ENCODE peak calls at places on chromosomes 7 and 10, in nine cellular contexts. G, T, J, B, C, M, V, O and I are unnamed samples.

GRCh38 chr10:98589007-98589406 is 142.3 kb upstream of the HPS1 start:
- DNase-seq in G (no peak), T (peak), J (no peak), B (no peak), C (no peak), M (no peak), V (peak), O (no peak), I (no peak)

GRCh38 chr10:34723746-34724145 is 91.3 kb downstream of the PARD3 start:
- DNase-seq in G (no peak), T (no peak), J (no peak), B (peak), C (no peak), M (no peak), V (peak), O (peak), I (no peak)

GRCh38 chr7:99390941-99391602 is 16.5 kb downstream of the ARPC1B start:
- DNase-seq in G (no peak), T (no peak), J (no peak), B (no peak), C (peak), M (no peak), V (no peak), O (no peak), I (no peak)

GRCh38 chr7:157893535-157894044 is 556.8 kb downstream of the DNAJB6 start:
- DNase-seq in G (no peak), T (no peak), J (no peak), B (no peak), C (no peak), M (no peak), V (no peak), O (no peak), I (no peak)

GRCh38 chr7:158587425-158588084 is at the start of gene PTPRN2:
- DNase-seq in G (peak), T (no peak), J (no peak), B (peak), C (peak), M (peak), V (no peak), O (peak), I (no peak)

GRCh38 chr7:81484266-81484665 is 285.6 kb downstream of the HGF start:
- DNase-seq in G (no peak), T (no peak), J (no peak), B (no peak), C (no peak), M (no peak), V (no peak), O (peak), I (no peak)

GRCh38 chr7:129684777-129685176 is 73.3 kb downstream of the NRF1 start:
- DNase-seq in G (no peak), T (no peak), J (no peak), B (no peak), C (no peak), M (no peak), V (no peak), O (peak), I (no peak)

GRCh38 chr10:48452879-48453412 is 146.5 kb downstream of the MAPK8 start:
- DNase-seq in G (peak), T (no peak), J (peak), B (no peak), C (no peak), M (peak), V (no peak), O (no peak), I (peak)

GRCh38 chr10:84049300-84050015 is 89.9 kb upstream of the GHITM start:
- DNase-seq in G (no peak), T (no peak), J (no peak), B (no peak), C (no peak), M (no peak), V (no peak), O (no peak), I (no peak)

GRCh38 chr10:50367732-50368131 is 116.4 kb upstream of the ASAH2 start:
- DNase-seq in G (no peak), T (no peak), J (no peak), B (peak), C (no peak), M (no peak), V (peak), O (peak), I (no peak)

GRCh38 chr7:4667776-4668509 is 14.2 kb upstream of the FOXK1 start:
- DNase-seq in G (no peak), T (no peak), J (no peak), B (no peak), C (peak), M (no peak), V (no peak), O (no peak), I (no peak)

GRCh38 chr7:159025161-159025779 is 119.4 kb downstream of the VIPR2 start:
- DNase-seq in G (no peak), T (no peak), J (peak), B (no peak), C (no peak), M (no peak), V (no peak), O (no peak), I (no peak)

GRCh38 chr10:48557511-48558123 is 47.3 kb downstream of the ARHGAP22 start:
- DNase-seq in G (no peak), T (no peak), J (no peak), B (no peak), C (no peak), M (no peak), V (no peak), O (no peak), I (no peak)

GRCh38 chr10:86836044-86836443 is 79.6 kb downstream of the BMPR1A start:
- DNase-seq in G (no peak), T (no peak), J (no peak), B (no peak), C (no peak), M (no peak), V (no peak), O (no peak), I (no peak)
- TF ChIP-seq CTCF in G (no peak), T (no peak), J (no peak), B (no peak), C (no peak), M (no peak), V (no peak), O (no peak), I (no peak)

GRCh38 chr10:126088144-126088543 is 191.8 kb downstream of the FANK1 start:
- DNase-seq in G (no peak), T (peak), J (no peak), B (no peak), C (peak), M (no peak), V (no peak), O (no peak), I (no peak)
- TF ChIP-seq CTCF in G (no peak), T (no peak), J (no peak), B (no peak), C (no peak), M (no peak), V (no peak), O (no peak), I (no peak)

GRCh38 chr10:11305825-11306601 is 288.3 kb downstream of the CELF2 start:
- DNase-seq in G (no peak), T (no peak), J (no peak), B (no peak), C (no peak), M (no peak), V (no peak), O (no peak), I (no peak)

GRCh38 chr10:11304906-11305585 is 287.4 kb downstream of the CELF2 start:
- DNase-seq in G (no peak), T (no peak), J (no peak), B (no peak), C (no peak), M (no peak), V (no peak), O (no peak), I (no peak)

GRCh38 chr10:11307937-11308336 is 290.3 kb downstream of the CELF2 start:
- DNase-seq in G (no peak), T (no peak), J (no peak), B (no peak), C (no peak), M (no peak), V (no peak), O (no peak), I (no peak)

GRCh38 chr10:11303671-11304170 is 286.0 kb downstream of the CELF2 start:
- DNase-seq in G (no peak), T (no peak), J (no peak), B (no peak), C (no peak), M (no peak), V (no peak), O (no peak), I (no peak)

GRCh38 chr10:11307004-11307403 is 289.3 kb downstream of the CELF2 start:
- DNase-seq in G (no peak), T (no peak), J (no peak), B (no peak), C (no peak), M (no peak), V (no peak), O (no peak), I (no peak)
- TF ChIP-seq CTCF in G (no peak), T (no peak), J (no peak), B (no peak), C (no peak), M (no peak), V (no peak), O (no peak), I (no peak)

GRCh38 chr10:37434091-37434490 is 308.7 kb downstream of the ANKRD30A start:
- DNase-seq in G (no peak), T (no peak), J (no peak), B (no peak), C (no peak), M (no peak), V (peak), O (no peak), I (no peak)
- TF ChIP-seq CTCF in G (no peak), T (no peak), J (no peak), B (no peak), C (no peak), M (no peak), V (no peak), O (no peak), I (no peak)

GRCh38 chr10:21689881-21690280 is 155.8 kb downstream of the MLLT10 start:
- DNase-seq in G (no peak), T (no peak), J (no peak), B (no peak), C (no peak), M (no peak), V (no peak), O (no peak), I (no peak)
- TF ChIP-seq CTCF in G (no peak), T (no peak), J (no peak), B (no peak), C (no peak), M (no peak), V (no peak), O (no peak), I (no peak)

GRCh38 chr10:103699611-103700435 is 155.6 kb downstream of the SH3PXD2A start:
- DNase-seq in G (no peak), T (no peak), J (no peak), B (no peak), C (no peak), M (no peak), V (no peak), O (no peak), I (no peak)
- TF ChIP-seq CTCF in G (no peak), T (no peak), J (no peak), B (no peak), C (no peak), M (no peak), V (peak), O (no peak), I (no peak)

GRCh38 chr7:96228760-96229159 is 93.1 kb downstream of the SLC25A13 start:
- DNase-seq in G (no peak), T (no peak), J (no peak), B (no peak), C (no peak), M (no peak), V (no peak), O (no peak), I (no peak)

GRCh38 chr7:96221888-96222287 is 100.0 kb downstream of the SLC25A13 start:
- DNase-seq in G (no peak), T (no peak), J (no peak), B (no peak), C (no peak), M (no peak), V (no peak), O (no peak), I (no peak)

GRCh38 chr7:96225251-96225650 is 96.6 kb downstream of the SLC25A13 start:
- DNase-seq in G (no peak), T (no peak), J (no peak), B (no peak), C (no peak), M (no peak), V (no peak), O (no peak), I (no peak)

GRCh38 chr7:96224073-96224472 is 97.8 kb downstream of the SLC25A13 start:
- DNase-seq in G (no peak), T (no peak), J (no peak), B (no peak), C (no peak), M (no peak), V (no peak), O (no peak), I (no peak)

GRCh38 chr7:96224682-96225081 is 97.2 kb downstream of the SLC25A13 start:
- DNase-seq in G (no peak), T (no peak), J (no peak), B (no peak), C (peak), M (no peak), V (peak), O (no peak), I (no peak)
- TF ChIP-seq CTCF in G (no peak), T (peak), J (no peak), B (no peak), C (no peak), M (no peak), V (no peak), O (no peak), I (peak)

DNA sequence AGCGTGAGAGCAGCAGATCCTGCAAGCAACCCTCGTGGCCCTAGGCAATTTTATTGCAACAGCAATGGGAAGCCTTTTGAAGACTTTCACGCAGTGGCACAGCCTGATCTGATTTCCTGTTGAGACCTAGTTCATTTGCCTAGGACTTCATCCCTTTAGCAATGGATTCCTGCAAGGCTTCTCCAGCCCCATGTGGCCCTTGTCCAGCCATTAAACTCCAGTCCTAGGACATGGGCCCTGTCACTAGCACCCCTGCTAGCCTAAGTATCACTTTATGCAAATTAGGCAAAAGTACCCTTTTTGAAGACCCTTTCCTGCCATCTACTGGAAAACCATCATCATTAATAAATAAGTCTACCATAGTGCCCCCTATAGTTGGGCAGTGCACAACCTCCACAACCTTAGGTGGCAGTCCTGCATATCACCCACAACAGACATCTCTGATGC is 379.4 kb downstream of the GALNT17 start:
- DNase-seq in G (no peak), T (no peak), J (no peak), B (no peak), C (no peak), M (no peak), V (no peak), O (no peak), I (no peak)
- TF ChIP-seq CTCF in G (no peak), T (no peak), J (no peak), B (no peak), C (peak), M (no peak), V (no peak), O (no peak), I (no peak)

GRCh38 chr10:46995234-46995633 is 84.0 kb downstream of the PTPN20 start:
- DNase-seq in G (no peak), T (no peak), J (no peak), B (no peak), C (no peak), M (no peak), V (no peak), O (no peak), I (no peak)
- TF ChIP-seq CTCF in G (no peak), T (no peak), J (no peak), B (no peak), C (no peak), M (no peak), V (no peak), O (no peak), I (no peak)

DNA sequence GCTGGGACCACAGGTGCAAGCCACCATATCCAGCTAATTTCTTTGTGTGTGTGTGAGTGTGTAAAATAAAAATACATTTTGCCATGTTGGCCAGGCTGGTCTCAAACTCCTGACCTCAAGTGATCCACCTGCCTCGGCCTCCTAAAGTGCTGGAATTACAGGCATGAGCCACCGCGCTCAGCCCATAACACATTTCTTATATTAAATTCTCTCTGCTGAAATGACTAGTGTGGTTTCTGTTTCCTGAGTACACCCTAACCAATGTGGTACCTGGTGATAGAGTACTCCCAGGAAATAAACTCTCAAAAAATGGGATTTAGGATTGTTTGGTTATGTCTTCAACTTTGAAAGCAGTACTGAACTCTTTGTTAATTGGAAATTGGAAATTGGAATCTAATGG is 19.4 kb upstream of the FHIP2A start:
- DNase-seq in G (no peak), T (no peak), J (no peak), B (no peak), C (no peak), M (no peak), V (no peak), O (no peak), I (no peak)
- TF ChIP-seq CTCF in G (no peak), T (no peak), J (no peak), B (no peak), C (no peak), M (no peak), V (no peak), O (no peak), I (no peak)